ENCODE peak calls at places on chromosomes 4 and X, in seven cellular contexts. One of them, this sample, is unnamed.
A peak's percentile ranks its signal among the peaks of the same experiment; 100 is the strongest.

GRCh38 chr4:2335729-2336101 is 73.8 kb upstream of the MXD4 start:
- DNase-seq in stimulated activated CD4-positive, alpha-beta T cell treated with anti-CD3 and anti-CD28 coated beads, Interleukin-1b, Interleukin-23, amount 100 ng/mL, for 48 hours: no peak
- DNase-seq in body of pancreas: no peak
- DNase-seq in iris pigment epithelial cell: no peak
- DNase-seq in iPS-NIHi11: no peak
- DNase-seq in HFFc6: no peak
- DNase-seq in mesenteric fat pad: peak; percentile 89
- DNase-seq in this sample: no peak

GRCh38 chr4:153476829-153477574 is 10.8 kb downstream of the TMEM131L start:
- DNase-seq in HFFc6: no peak
- DNase-seq in body of pancreas: no peak
- DNase-seq in stimulated activated CD4-positive, alpha-beta T cell treated with anti-CD3 and anti-CD28 coated beads, Interleukin-1b, Interleukin-23, amount 100 ng/mL, for 48 hours: no peak
- DNase-seq in iris pigment epithelial cell: no peak
- DNase-seq in iPS-NIHi11: no peak
- DNase-seq in mesenteric fat pad: no peak
- DNase-seq in this sample: no peak

GRCh38 chr4:11120435-11120834 is 308.3 kb downstream of the HS3ST1 start:
- DNase-seq in iris pigment epithelial cell: no peak
- DNase-seq in mesenteric fat pad: no peak
- DNase-seq in iPS-NIHi11: no peak
- DNase-seq in HFFc6: no peak
- DNase-seq in stimulated activated CD4-positive, alpha-beta T cell treated with anti-CD3 and anti-CD28 coated beads, Interleukin-1b, Interleukin-23, amount 100 ng/mL, for 48 hours: no peak
- DNase-seq in body of pancreas: no peak
- DNase-seq in this sample: no peak

GRCh38 chrX:27600686-27601085 is 10.5 kb downstream of the DCAF8L2 start:
- DNase-seq in HFFc6: no peak
- DNase-seq in body of pancreas: no peak
- DNase-seq in iris pigment epithelial cell: peak; percentile 26
- DNase-seq in stimulated activated CD4-positive, alpha-beta T cell treated with anti-CD3 and anti-CD28 coated beads, Interleukin-1b, Interleukin-23, amount 100 ng/mL, for 48 hours: no peak
- DNase-seq in iPS-NIHi11: no peak
- DNase-seq in mesenteric fat pad: no peak
- DNase-seq in this sample: no peak

GRCh38 chr4:6470502-6471302 is 1.7 kb downstream of the PPP2R2C start:
- DNase-seq in mesenteric fat pad: no peak
- DNase-seq in iris pigment epithelial cell: peak; percentile 42
- DNase-seq in stimulated activated CD4-positive, alpha-beta T cell treated with anti-CD3 and anti-CD28 coated beads, Interleukin-1b, Interleukin-23, amount 100 ng/mL, for 48 hours: no peak
- DNase-seq in iPS-NIHi11: peak; percentile 71
- DNase-seq in HFFc6: peak; percentile 7
- DNase-seq in body of pancreas: peak; percentile 54
- DNase-seq in this sample: peak; percentile 77

GRCh38 chr4:125397226-125397625 is 82.5 kb downstream of the FAT4 start:
- DNase-seq in iPS-NIHi11: no peak
- DNase-seq in body of pancreas: no peak
- DNase-seq in stimulated activated CD4-positive, alpha-beta T cell treated with anti-CD3 and anti-CD28 coated beads, Interleukin-1b, Interleukin-23, amount 100 ng/mL, for 48 hours: no peak
- DNase-seq in iris pigment epithelial cell: peak; percentile 18
- DNase-seq in mesenteric fat pad: no peak
- DNase-seq in HFFc6: no peak
- DNase-seq in this sample: no peak

GRCh38 chrX:129959493-129959832 is 23.0 kb upstream of the BCORL1 start:
- DNase-seq in HFFc6: no peak
- DNase-seq in stimulated activated CD4-positive, alpha-beta T cell treated with anti-CD3 and anti-CD28 coated beads, Interleukin-1b, Interleukin-23, amount 100 ng/mL, for 48 hours: no peak
- DNase-seq in iris pigment epithelial cell: peak; percentile 39
- DNase-seq in mesenteric fat pad: no peak
- DNase-seq in body of pancreas: no peak
- DNase-seq in iPS-NIHi11: no peak
- DNase-seq in this sample: no peak

GRCh38 chrX:109537324-109537665 is 651 bp downstream of the NXT2 start:
- DNase-seq in iris pigment epithelial cell: peak; percentile 84
- DNase-seq in stimulated activated CD4-positive, alpha-beta T cell treated with anti-CD3 and anti-CD28 coated beads, Interleukin-1b, Interleukin-23, amount 100 ng/mL, for 48 hours: no peak
- DNase-seq in iPS-NIHi11: no peak
- DNase-seq in mesenteric fat pad: no peak
- DNase-seq in HFFc6: peak; percentile 8
- DNase-seq in body of pancreas: peak; percentile 68
- DNase-seq in this sample: no peak

GRCh38 chr4:116066711-116067245 is 953.4 kb upstream of the NDST4 start:
- DNase-seq in HFFc6: no peak
- DNase-seq in stimulated activated CD4-positive, alpha-beta T cell treated with anti-CD3 and anti-CD28 coated beads, Interleukin-1b, Interleukin-23, amount 100 ng/mL, for 48 hours: no peak
- DNase-seq in body of pancreas: no peak
- DNase-seq in iris pigment epithelial cell: no peak
- DNase-seq in mesenteric fat pad: no peak
- DNase-seq in iPS-NIHi11: peak; percentile 8
- DNase-seq in this sample: no peak

GRCh38 chr4:132934901-132935300 is 214.2 kb upstream of the PCDH10 start:
- DNase-seq in body of pancreas: no peak
- DNase-seq in iris pigment epithelial cell: no peak
- DNase-seq in HFFc6: no peak
- DNase-seq in stimulated activated CD4-positive, alpha-beta T cell treated with anti-CD3 and anti-CD28 coated beads, Interleukin-1b, Interleukin-23, amount 100 ng/mL, for 48 hours: no peak
- DNase-seq in mesenteric fat pad: no peak
- DNase-seq in iPS-NIHi11: peak; percentile 7
- DNase-seq in this sample: no peak

GRCh38 chrX:20499763-20500162 is 233.1 kb upstream of the RPS6KA3 start:
- DNase-seq in stimulated activated CD4-positive, alpha-beta T cell treated with anti-CD3 and anti-CD28 coated beads, Interleukin-1b, Interleukin-23, amount 100 ng/mL, for 48 hours: no peak
- DNase-seq in body of pancreas: no peak
- DNase-seq in iPS-NIHi11: no peak
- DNase-seq in iris pigment epithelial cell: no peak
- DNase-seq in mesenteric fat pad: no peak
- DNase-seq in HFFc6: no peak
- DNase-seq in this sample: no peak

GRCh38 chr4:1409806-1410425 is 3.7 kb upstream of the NKX1-1 start:
- DNase-seq in HFFc6: no peak
- DNase-seq in mesenteric fat pad: peak; percentile 84
- DNase-seq in stimulated activated CD4-positive, alpha-beta T cell treated with anti-CD3 and anti-CD28 coated beads, Interleukin-1b, Interleukin-23, amount 100 ng/mL, for 48 hours: no peak
- DNase-seq in body of pancreas: no peak
- DNase-seq in iPS-NIHi11: peak; percentile 3
- DNase-seq in iris pigment epithelial cell: no peak
- DNase-seq in this sample: peak; percentile 47

GRCh38 chrX:84133023-84133422 is 55.0 kb downstream of the RPS6KA6 start:
- DNase-seq in iPS-NIHi11: no peak
- DNase-seq in stimulated activated CD4-positive, alpha-beta T cell treated with anti-CD3 and anti-CD28 coated beads, Interleukin-1b, Interleukin-23, amount 100 ng/mL, for 48 hours: no peak
- DNase-seq in HFFc6: no peak
- DNase-seq in iris pigment epithelial cell: peak; percentile 26
- DNase-seq in mesenteric fat pad: no peak
- DNase-seq in body of pancreas: no peak
- DNase-seq in this sample: no peak

GRCh38 chr4:101597204-101597603 is 193.3 kb upstream of the BANK1 start:
- DNase-seq in mesenteric fat pad: no peak
- DNase-seq in stimulated activated CD4-positive, alpha-beta T cell treated with anti-CD3 and anti-CD28 coated beads, Interleukin-1b, Interleukin-23, amount 100 ng/mL, for 48 hours: no peak
- DNase-seq in iris pigment epithelial cell: no peak
- DNase-seq in HFFc6: peak; percentile 2
- DNase-seq in iPS-NIHi11: no peak
- DNase-seq in body of pancreas: no peak
- DNase-seq in this sample: peak; percentile 30

GRCh38 chr4:55635282-55635681 is 816 bp downstream of the NMU start:
- DNase-seq in body of pancreas: no peak
- DNase-seq in iris pigment epithelial cell: no peak
- DNase-seq in HFFc6: no peak
- DNase-seq in stimulated activated CD4-positive, alpha-beta T cell treated with anti-CD3 and anti-CD28 coated beads, Interleukin-1b, Interleukin-23, amount 100 ng/mL, for 48 hours: no peak
- DNase-seq in iPS-NIHi11: no peak
- DNase-seq in mesenteric fat pad: no peak
- DNase-seq in this sample: no peak

GRCh38 chr4:76977731-76978350 is 28.3 kb downstream of the SEPTIN11 start:
- DNase-seq in stimulated activated CD4-positive, alpha-beta T cell treated with anti-CD3 and anti-CD28 coated beads, Interleukin-1b, Interleukin-23, amount 100 ng/mL, for 48 hours: no peak
- DNase-seq in body of pancreas: no peak
- DNase-seq in iPS-NIHi11: no peak
- DNase-seq in mesenteric fat pad: no peak
- DNase-seq in iris pigment epithelial cell: peak; percentile 90
- DNase-seq in HFFc6: peak; percentile 75
- DNase-seq in this sample: no peak

GRCh38 chr4:80362578-80363181 is 27.1 kb downstream of the CFAP299 start:
- DNase-seq in HFFc6: peak; percentile 10
- DNase-seq in mesenteric fat pad: no peak
- DNase-seq in body of pancreas: peak; percentile 18
- DNase-seq in iris pigment epithelial cell: peak; percentile 45
- DNase-seq in stimulated activated CD4-positive, alpha-beta T cell treated with anti-CD3 and anti-CD28 coated beads, Interleukin-1b, Interleukin-23, amount 100 ng/mL, for 48 hours: peak; percentile 37
- DNase-seq in iPS-NIHi11: peak; percentile 48
- DNase-seq in this sample: peak; percentile 67

GRCh38 chrX:46647251-46647650 is 73.7 kb downstream of the CHST7 start:
- DNase-seq in body of pancreas: no peak
- DNase-seq in stimulated activated CD4-positive, alpha-beta T cell treated with anti-CD3 and anti-CD28 coated beads, Interleukin-1b, Interleukin-23, amount 100 ng/mL, for 48 hours: no peak
- DNase-seq in iris pigment epithelial cell: no peak
- DNase-seq in iPS-NIHi11: no peak
- DNase-seq in mesenteric fat pad: no peak
- DNase-seq in HFFc6: no peak
- DNase-seq in this sample: no peak

GRCh38 chrX:42948723-42949122 is 170.8 kb upstream of the PPP1R2C start:
- DNase-seq in mesenteric fat pad: no peak
- DNase-seq in HFFc6: no peak
- DNase-seq in body of pancreas: no peak
- DNase-seq in iPS-NIHi11: no peak
- DNase-seq in iris pigment epithelial cell: no peak
- DNase-seq in stimulated activated CD4-positive, alpha-beta T cell treated with anti-CD3 and anti-CD28 coated beads, Interleukin-1b, Interleukin-23, amount 100 ng/mL, for 48 hours: no peak
- DNase-seq in this sample: no peak

GRCh38 chr4:138609943-138610350 is 367.8 kb upstream of the SLC7A11 start:
- DNase-seq in HFFc6: peak; percentile 51
- DNase-seq in mesenteric fat pad: no peak
- DNase-seq in body of pancreas: no peak
- DNase-seq in iris pigment epithelial cell: peak; percentile 77
- DNase-seq in stimulated activated CD4-positive, alpha-beta T cell treated with anti-CD3 and anti-CD28 coated beads, Interleukin-1b, Interleukin-23, amount 100 ng/mL, for 48 hours: no peak
- DNase-seq in iPS-NIHi11: no peak
- DNase-seq in this sample: no peak

GRCh38 chr4:121714548-121714947 is 17.8 kb upstream of the ANXA5 start:
- DNase-seq in stimulated activated CD4-positive, alpha-beta T cell treated with anti-CD3 and anti-CD28 coated beads, Interleukin-1b, Interleukin-23, amount 100 ng/mL, for 48 hours: no peak
- DNase-seq in iPS-NIHi11: no peak
- DNase-seq in body of pancreas: no peak
- DNase-seq in mesenteric fat pad: no peak
- DNase-seq in HFFc6: no peak
- DNase-seq in iris pigment epithelial cell: no peak
- DNase-seq in this sample: no peak

GRCh38 chr4:148850257-148850995 is 408.2 kb upstream of the NR3C2 start:
- DNase-seq in iris pigment epithelial cell: no peak
- DNase-seq in iPS-NIHi11: no peak
- DNase-seq in body of pancreas: peak; percentile 48
- DNase-seq in HFFc6: no peak
- DNase-seq in stimulated activated CD4-positive, alpha-beta T cell treated with anti-CD3 and anti-CD28 coated beads, Interleukin-1b, Interleukin-23, amount 100 ng/mL, for 48 hours: no peak
- DNase-seq in mesenteric fat pad: no peak
- DNase-seq in this sample: no peak

GRCh38 chr4:139873111-139873866 is 207.7 kb downstream of the MGST2 start:
- DNase-seq in body of pancreas: no peak
- DNase-seq in mesenteric fat pad: no peak
- DNase-seq in iris pigment epithelial cell: peak; percentile 75
- DNase-seq in iPS-NIHi11: no peak
- DNase-seq in stimulated activated CD4-positive, alpha-beta T cell treated with anti-CD3 and anti-CD28 coated beads, Interleukin-1b, Interleukin-23, amount 100 ng/mL, for 48 hours: peak; percentile 15
- DNase-seq in HFFc6: peak; percentile 3
- DNase-seq in this sample: no peak

GRCh38 chrX:46039526-46039925 is 505.7 kb downstream of the ZNF674 start:
- DNase-seq in mesenteric fat pad: no peak
- DNase-seq in HFFc6: no peak
- DNase-seq in iPS-NIHi11: no peak
- DNase-seq in iris pigment epithelial cell: no peak
- DNase-seq in stimulated activated CD4-positive, alpha-beta T cell treated with anti-CD3 and anti-CD28 coated beads, Interleukin-1b, Interleukin-23, amount 100 ng/mL, for 48 hours: no peak
- DNase-seq in body of pancreas: no peak
- DNase-seq in this sample: no peak

GRCh38 chr4:169484485-169484884 is 127.9 kb downstream of the NEK1 start:
- DNase-seq in iris pigment epithelial cell: no peak
- DNase-seq in iPS-NIHi11: no peak
- DNase-seq in mesenteric fat pad: no peak
- DNase-seq in stimulated activated CD4-positive, alpha-beta T cell treated with anti-CD3 and anti-CD28 coated beads, Interleukin-1b, Interleukin-23, amount 100 ng/mL, for 48 hours: no peak
- DNase-seq in body of pancreas: no peak
- DNase-seq in HFFc6: no peak
- DNase-seq in this sample: no peak

GRCh38 chr4:28639747-28640146 is 1779.1 kb downstream of the STIM2 start:
- DNase-seq in iris pigment epithelial cell: no peak
- DNase-seq in iPS-NIHi11: no peak
- DNase-seq in HFFc6: no peak
- DNase-seq in stimulated activated CD4-positive, alpha-beta T cell treated with anti-CD3 and anti-CD28 coated beads, Interleukin-1b, Interleukin-23, amount 100 ng/mL, for 48 hours: no peak
- DNase-seq in body of pancreas: no peak
- DNase-seq in mesenteric fat pad: no peak
- DNase-seq in this sample: no peak

GRCh38 chr4:145843148-145843547 is 95.5 kb downstream of the ZNF827 start:
- DNase-seq in HFFc6: peak; percentile 79
- DNase-seq in iPS-NIHi11: no peak
- DNase-seq in iris pigment epithelial cell: peak; percentile 89
- DNase-seq in stimulated activated CD4-positive, alpha-beta T cell treated with anti-CD3 and anti-CD28 coated beads, Interleukin-1b, Interleukin-23, amount 100 ng/mL, for 48 hours: no peak
- DNase-seq in mesenteric fat pad: no peak
- DNase-seq in body of pancreas: no peak
- DNase-seq in this sample: no peak

GRCh38 chrX:150366951-150367545 is 3.9 kb downstream of the MAMLD1 start:
- DNase-seq in body of pancreas: no peak
- DNase-seq in HFFc6: peak; percentile 37
- DNase-seq in iPS-NIHi11: no peak
- DNase-seq in stimulated activated CD4-positive, alpha-beta T cell treated with anti-CD3 and anti-CD28 coated beads, Interleukin-1b, Interleukin-23, amount 100 ng/mL, for 48 hours: no peak
- DNase-seq in mesenteric fat pad: no peak
- DNase-seq in iris pigment epithelial cell: no peak
- DNase-seq in this sample: no peak

This sample was measured in D341Med.